ENCODE peak calls at places on chromosome 14, in four cellular contexts. P is HepG2, T is GM12878, I is H1. O is an unnamed sample.

GRCh38 chr14:51638071-51638944 is 13.4 kb upstream of the FRMD6 start:
- DNase-seq in I (peak), P (peak), T (no peak), O (no peak)

GRCh38 chr14:90627478-90627877 is 188.8 kb downstream of the TTC7B start:
- DNase-seq in I (no peak), P (no peak), T (no peak), O (peak)

GRCh38 chr14:92501891-92502351 is 11.7 kb upstream of the RIN3 start:
- DNase-seq in P (no peak), T (no peak), I (no peak), O (no peak)

GRCh38 chr14:89386214-89386886 is 30.7 kb downstream of the FOXN3 start:
- DNase-seq in P (no peak), I (no peak), T (peak), O (no peak)

GRCh38 chr14:102508410-102508773 is 1.2 kb downstream of the ANKRD9 start:
- DNase-seq in T (no peak), P (peak), I (no peak), O (peak)

GRCh38 chr14:100524933-100525243 is 62.3 kb downstream of the BEGAIN start:
- DNase-seq in I (peak), T (no peak), P (no peak), O (peak)

GRCh38 chr14:66284346-66284745 is 201.8 kb upstream of the CCDC196 start:
- DNase-seq in P (peak), T (no peak), I (no peak), O (no peak)

GRCh38 chr14:87810711-87811110 is 182.3 kb downstream of the GALC start:
- DNase-seq in P (no peak), I (no peak), T (no peak), O (no peak)

GRCh38 chr14:96246535-96246839 is 9.5 kb upstream of the BDKRB1 start:
- DNase-seq in T (no peak), I (no peak), P (no peak), O (no peak)

GRCh38 chr14:100529561-100530031 is 57.6 kb downstream of the BEGAIN start:
- DNase-seq in T (no peak), I (no peak), P (no peak), O (peak)

GRCh38 chr14:21155963-21156362 is at the start of gene OR5AU1:
- DNase-seq in T (no peak), I (no peak), P (no peak), O (no peak)

GRCh38 chr14:56195219-56195618 is 77.0 kb downstream of the PELI2 start:
- DNase-seq in I (no peak), T (no peak), P (no peak), O (no peak)

GRCh38 chr14:102236026-102236425 is 68.9 kb downstream of the MOK start:
- DNase-seq in I (no peak), T (no peak), P (no peak), O (no peak)

GRCh38 chr14:59484611-59485174 is 376 bp downstream of the JKAMP start:
- DNase-seq in T (peak), I (no peak), P (no peak), O (no peak)

GRCh38 chr14:101118746-101119610 is 215.5 kb upstream of the RTL1 start:
- DNase-seq in P (no peak), T (no peak), I (peak), O (no peak)

GRCh38 chr14:42469637-42470426 is 863.2 kb downstream of the LRFN5 start:
- DNase-seq in P (no peak), T (peak), I (no peak), O (no peak)

GRCh38 chr14:101116486-101117130 is 213.1 kb upstream of the RTL1 start:
- DNase-seq in T (no peak), P (no peak), I (peak), O (no peak)

GRCh38 chr14:94598816-94599655 is 13.2 kb upstream of the SERPINA3 start:
- DNase-seq in T (no peak), P (peak), I (no peak), O (no peak)

GRCh38 chr14:89427426-89428162 is 10.6 kb upstream of the FOXN3 start:
- DNase-seq in I (no peak), T (no peak), P (no peak), O (no peak)

GRCh38 chr14:37843969-37844607 is 248.7 kb downstream of the TTC6 start:
- DNase-seq in I (no peak), T (no peak), P (no peak), O (no peak)

GRCh38 chr14:51650721-51651387 is 856 bp upstream of the FRMD6 start:
- DNase-seq in P (no peak), I (peak), T (no peak), O (peak)

GRCh38 chr14:32330356-32331226 is 1.5 kb downstream of the AKAP6 start:
- DNase-seq in P (no peak), T (no peak), I (no peak), O (no peak)

GRCh38 chr14:69464379-69464778 is 20.1 kb upstream of the PLEKHD1 start:
- DNase-seq in I (no peak), T (no peak), P (no peak), O (no peak)

GRCh38 chr14:69459122-69459521 is 25.4 kb upstream of the PLEKHD1 start:
- DNase-seq in I (no peak), T (no peak), P (no peak), O (no peak)

GRCh38 chr14:69464829-69465228 is 19.7 kb upstream of the PLEKHD1 start:
- DNase-seq in T (no peak), I (no peak), P (no peak), O (no peak)

GRCh38 chr14:69458350-69458749 is 26.2 kb upstream of the PLEKHD1 start:
- DNase-seq in T (no peak), I (no peak), P (no peak), O (no peak)

DNA sequence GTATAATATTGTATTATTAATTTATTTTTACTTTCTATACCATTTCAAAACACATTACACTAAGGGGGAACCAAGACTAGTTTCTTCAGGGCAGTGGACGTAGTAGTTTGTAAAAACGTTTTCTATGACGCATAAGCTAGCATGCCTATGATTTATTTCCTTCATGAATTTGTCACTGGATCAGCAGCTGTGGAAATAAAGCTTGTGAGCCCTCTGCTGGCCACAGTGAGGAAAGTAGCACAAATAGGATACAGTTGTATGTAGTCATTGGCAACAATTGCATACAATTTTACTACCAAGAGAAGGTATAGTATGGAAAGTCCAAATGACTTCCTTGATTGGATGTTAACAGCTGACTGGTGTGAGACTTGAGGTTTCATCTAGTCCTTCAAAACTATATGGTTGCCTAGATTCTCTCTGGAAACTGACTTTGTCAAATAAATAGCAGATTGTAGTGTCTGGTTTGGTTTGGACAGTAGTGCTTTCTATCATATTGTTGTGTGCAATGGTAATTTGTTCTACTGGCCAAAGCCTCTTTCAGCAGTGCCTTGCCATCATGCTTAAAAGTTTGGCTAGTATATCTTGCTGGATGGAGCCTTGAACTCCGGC is 24.3 kb upstream of the PLEKHD1 start:
- DNase-seq in T (peak), I (no peak), P (peak), O (peak)
- TF ChIP-seq POLR2AphosphoS5 in T (no peak), I (no peak), P (no peak), O (no peak)

DNA sequence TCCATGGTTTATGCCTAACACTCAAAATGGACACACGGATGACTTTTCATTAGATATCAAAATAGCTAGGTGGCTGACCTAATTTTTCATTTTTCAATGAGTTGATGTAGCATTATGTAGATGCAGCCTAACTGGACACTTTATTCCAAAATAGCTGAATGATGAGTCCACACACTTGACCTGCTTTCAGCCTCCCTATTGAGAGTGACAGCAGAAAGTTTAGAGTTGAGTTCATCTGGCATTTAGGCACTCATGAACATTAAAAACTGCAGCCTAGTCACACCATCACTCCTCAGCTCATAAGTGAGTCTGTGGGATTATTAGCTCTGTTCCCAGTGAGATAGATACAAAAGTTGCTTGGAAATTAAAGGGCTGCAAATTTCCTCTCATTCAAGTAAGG is 307.3 kb upstream of the PRKD1 start:
- DNase-seq in I (no peak), T (no peak), P (no peak), O (no peak)
- TF ChIP-seq ATF2 in I (no peak), T (no peak), P (no peak), O (no peak)

GRCh38 chr14:103706551-103707328 is 8.5 kb downstream of the XRCC3 start:
- DNase-seq in I (no peak), P (no peak), T (no peak), O (no peak)

GRCh38 chr14:103710771-103711392 is 4.4 kb downstream of the XRCC3 start:
- DNase-seq in P (no peak), T (no peak), I (no peak), O (no peak)

GRCh38 chr14:103709814-103710213 is 5.4 kb downstream of the XRCC3 start:
- DNase-seq in P (no peak), T (no peak), I (no peak), O (no peak)

GRCh38 chr14:103707329-103708263 is 7.7 kb downstream of the XRCC3 start:
- DNase-seq in T (no peak), I (no peak), P (no peak), O (no peak)

DNA sequence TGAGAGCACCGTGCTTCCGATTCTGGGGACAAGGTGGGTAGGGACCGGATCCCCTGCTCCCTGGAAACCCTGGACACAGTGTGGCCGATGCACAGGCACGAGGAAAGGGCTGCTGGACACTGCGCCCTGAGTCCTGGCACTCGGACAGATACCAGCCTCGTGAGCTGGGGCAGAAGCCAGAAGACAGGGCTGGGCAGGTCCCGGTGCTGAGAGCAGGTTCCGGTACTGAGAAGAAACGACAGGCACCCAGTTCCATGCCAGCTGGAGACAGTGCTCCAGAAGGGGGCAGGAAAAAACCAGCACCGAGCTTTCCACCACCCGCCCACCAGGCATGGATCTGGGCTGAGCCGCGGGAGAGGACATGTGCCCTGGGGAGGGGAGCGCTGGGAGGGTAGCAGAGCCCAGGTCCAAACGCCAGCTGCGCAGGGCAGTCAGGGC is 6.5 kb downstream of the XRCC3 start:
- DNase-seq in T (no peak), I (no peak), P (no peak), O (no peak)
- TF ChIP-seq POLR2AphosphoS5 in T (no peak), I (no peak), P (no peak), O (no peak)

DNA sequence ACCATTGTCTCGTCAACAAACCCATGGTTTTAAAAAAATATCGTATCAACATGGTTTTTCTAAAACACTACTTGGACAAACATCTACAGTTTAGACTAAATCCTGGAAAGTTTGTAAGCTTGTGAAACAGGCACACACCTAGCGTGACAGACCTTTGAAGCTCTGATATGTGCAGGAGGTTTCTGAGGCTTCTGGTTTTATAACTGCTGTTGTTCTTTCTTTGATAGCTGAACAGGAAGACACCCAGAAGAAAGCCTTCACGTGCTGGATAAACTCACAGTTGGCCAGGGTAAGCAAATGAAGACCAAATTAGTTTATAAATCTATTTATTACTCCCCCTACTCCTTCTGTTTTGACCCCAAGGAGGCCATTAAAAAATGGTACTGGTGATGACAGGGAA is 87.6 kb downstream of the SYNE2 start:
- DNase-seq in T (no peak), I (no peak), P (no peak), O (no peak)
- TF ChIP-seq ATF2 in T (no peak), I (no peak), P (no peak), O (no peak)

GRCh38 chr14:105286759-105287144 is 14.0 kb downstream of the BRF1 start:
- DNase-seq in P (no peak), T (no peak), I (no peak), O (no peak)

GRCh38 chr14:105292810-105293711 is 7.7 kb downstream of the BRF1 start:
- DNase-seq in T (no peak), P (no peak), I (no peak), O (no peak)

GRCh38 chr14:105287249-105288102 is 13.3 kb downstream of the BRF1 start:
- DNase-seq in T (no peak), I (no peak), P (no peak), O (no peak)

GRCh38 chr14:105294142-105294597 is 6.6 kb downstream of the BRF1 start:
- DNase-seq in I (no peak), P (no peak), T (no peak), O (no peak)

GRCh38 chr14:105290598-105291356 is 10.0 kb downstream of the BRF1 start:
- DNase-seq in T (no peak), I (no peak), P (no peak), O (no peak)
- TF ChIP-seq POLR2AphosphoS5 in T (no peak), I (no peak), P (no peak), O (no peak)

DNA sequence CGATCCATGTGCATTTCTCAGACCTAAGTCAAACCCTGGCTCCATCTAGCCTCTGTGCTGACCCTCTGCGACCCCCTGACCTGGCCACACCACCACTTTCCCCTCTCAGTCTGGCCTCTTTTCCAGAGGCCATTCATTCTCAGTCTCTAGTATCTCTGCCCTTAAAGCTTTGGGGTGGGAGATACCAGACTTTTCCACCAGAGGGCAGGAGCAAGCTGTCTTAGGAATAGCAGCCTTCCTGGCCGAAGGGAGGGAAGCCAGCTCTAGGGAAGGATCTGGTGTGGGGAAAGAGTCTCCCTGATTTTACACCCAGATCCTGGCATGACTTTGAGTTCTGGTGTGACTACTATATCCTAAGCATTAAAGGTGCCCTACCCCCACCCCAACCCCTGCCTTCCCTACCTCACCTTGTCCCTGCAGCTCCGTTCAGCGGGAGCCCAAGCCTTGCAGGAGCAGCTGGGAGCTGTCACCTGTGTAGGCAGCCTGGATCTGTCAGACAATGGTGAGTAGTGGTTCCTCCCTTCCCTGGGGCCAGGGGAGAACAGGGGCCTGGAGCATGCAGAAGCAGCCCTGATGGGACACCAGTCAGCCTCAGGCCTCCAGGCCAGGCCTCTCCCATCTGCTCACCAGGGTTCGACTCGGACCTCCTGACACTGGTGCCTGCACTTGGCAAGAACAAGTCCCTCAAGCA is 6.6 kb downstream of the CARMIL3 start:
- DNase-seq in I (peak), T (no peak), P (peak), O (no peak)
- TF ChIP-seq ATF2 in I (no peak), T (no peak), P (peak), O (no peak)

DNA sequence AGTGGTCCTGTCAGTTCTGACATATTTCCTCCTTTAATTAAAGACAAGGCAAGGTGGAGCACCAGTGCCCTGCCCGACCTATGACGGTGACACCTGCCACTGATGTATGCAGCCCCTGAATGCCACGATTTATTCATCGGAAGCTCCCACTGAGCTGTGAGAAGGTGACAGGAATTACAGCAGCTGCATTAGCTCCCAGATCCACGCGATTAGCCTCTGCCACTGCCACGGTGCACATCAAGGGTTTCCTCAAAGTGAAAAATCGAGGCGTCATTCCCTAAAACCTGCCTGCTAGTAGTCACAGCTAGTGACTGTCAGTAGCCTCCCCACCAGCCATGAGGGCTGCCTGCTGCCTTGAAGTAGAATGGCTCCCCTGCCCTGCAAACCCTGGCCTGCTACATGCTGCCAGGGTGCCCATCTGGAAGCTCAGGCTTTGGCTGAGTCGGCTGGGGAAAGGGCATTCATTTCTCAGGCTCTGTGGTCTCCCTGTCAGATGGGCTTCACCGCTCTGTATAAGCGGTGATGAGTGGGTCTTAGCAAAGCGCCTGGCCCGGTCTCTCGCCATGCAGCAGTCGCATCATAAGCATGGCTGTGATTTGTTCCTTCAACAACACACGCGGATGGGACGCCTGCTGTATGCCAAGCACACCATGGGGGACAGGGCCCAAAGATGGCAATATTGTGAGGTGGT is 8.2 kb upstream of the BCL11B start:
- DNase-seq in I (peak), T (no peak), P (no peak), O (no peak)
- TF ChIP-seq POLR2AphosphoS5 in I (no peak), T (no peak), P (no peak), O (no peak)

GRCh38 chr14:72780771-72781170 is 113.1 kb downstream of the DPF3 start:
- DNase-seq in P (no peak), T (no peak), I (peak), O (no peak)
- TF ChIP-seq ATF2 in P (no peak), T (no peak), I (no peak), O (no peak)

O was measured in K562.